ENCODE peak calls at places on chromosomes 2 and 18, in four cellular contexts. One of them, this sample, is unnamed.

GRCh38 chr18:65363911-65364632 is 386.7 kb upstream of the CDH7 start:
- DNase-seq in A549: no peak
- DNase-seq in HepG2: no peak
- DNase-seq in K562: no peak
- DNase-seq in this sample: no peak

GRCh38 chr2:177998996-177999395 is 73.6 kb downstream of the PDE11A start:
- DNase-seq in A549: no peak
- DNase-seq in HepG2: no peak
- DNase-seq in K562: no peak
- DNase-seq in this sample: no peak

GRCh38 chr2:138502253-138503086 is 900 bp downstream of the SPOPL start:
- DNase-seq in A549: no peak
- DNase-seq in HepG2: peak
- DNase-seq in K562: no peak
- DNase-seq in this sample: no peak

GRCh38 chr18:23890589-23890988 is 124.0 kb upstream of the TTC39C start:
- DNase-seq in A549: no peak
- DNase-seq in HepG2: no peak
- DNase-seq in K562: no peak
- DNase-seq in this sample: no peak

GRCh38 chr2:118310878-118311442 is 222.7 kb downstream of the INSIG2 start:
- DNase-seq in A549: no peak
- DNase-seq in HepG2: no peak
- DNase-seq in K562: no peak
- DNase-seq in this sample: peak

GRCh38 chr2:105853354-105854088 is 108.8 kb downstream of the NCK2 start:
- DNase-seq in A549: no peak
- DNase-seq in HepG2: no peak
- DNase-seq in K562: no peak
- DNase-seq in this sample: no peak

GRCh38 chr2:230564805-230565779 is 147.6 kb upstream of the CAB39 start:
- DNase-seq in A549: no peak
- DNase-seq in HepG2: no peak
- DNase-seq in K562: no peak
- DNase-seq in this sample: no peak

GRCh38 chr2:80392446-80392845 is 87.9 kb upstream of the LRRTM1 start:
- DNase-seq in A549: no peak
- DNase-seq in HepG2: no peak
- DNase-seq in K562: no peak
- DNase-seq in this sample: no peak

GRCh38 chr2:120871881-120872620 is 136.4 kb downstream of the GLI2 start:
- DNase-seq in A549: no peak
- DNase-seq in HepG2: no peak
- DNase-seq in K562: no peak
- DNase-seq in this sample: no peak

GRCh38 chr2:196242131-196242620 is 70.8 kb upstream of the STK17B start:
- DNase-seq in A549: no peak
- DNase-seq in HepG2: no peak
- DNase-seq in K562: no peak
- DNase-seq in this sample: no peak

GRCh38 chr2:33213648-33214047 is 262.8 kb upstream of the RASGRP3 start:
- DNase-seq in A549: no peak
- DNase-seq in HepG2: no peak
- DNase-seq in K562: no peak
- DNase-seq in this sample: no peak

GRCh38 chr2:49108851-49109250 is 45.5 kb downstream of the FSHR start:
- DNase-seq in A549: no peak
- DNase-seq in HepG2: no peak
- DNase-seq in K562: no peak
- DNase-seq in this sample: no peak

GRCh38 chr2:16425462-16426336 is 239.9 kb downstream of the CYRIA start:
- DNase-seq in A549: peak
- DNase-seq in HepG2: peak
- DNase-seq in K562: no peak
- DNase-seq in this sample: no peak

GRCh38 chr2:222613715-222614331 is 42.1 kb downstream of the FARSB start:
- DNase-seq in A549: peak
- DNase-seq in HepG2: peak
- DNase-seq in K562: no peak
- DNase-seq in this sample: no peak

GRCh38 chr18:42414756-42415454 is 459.9 kb downstream of the PIK3C3 start:
- DNase-seq in A549: peak
- DNase-seq in HepG2: no peak
- DNase-seq in K562: no peak
- DNase-seq in this sample: no peak

GRCh38 chr2:217792611-217793527 is 209.9 kb downstream of the TNS1 start:
- DNase-seq in A549: no peak
- DNase-seq in HepG2: peak
- DNase-seq in K562: peak
- DNase-seq in this sample: no peak

GRCh38 chr2:112942654-112943002 is 31.7 kb downstream of the IL37 start:
- DNase-seq in A549: no peak
- DNase-seq in HepG2: peak
- DNase-seq in K562: no peak
- DNase-seq in this sample: no peak

GRCh38 chr2:239720411-239721365 is 304.5 kb downstream of the NDUFA10 start:
- DNase-seq in A549: no peak
- DNase-seq in HepG2: no peak
- DNase-seq in K562: no peak
- DNase-seq in this sample: no peak

GRCh38 chr2:212897296-212897695 is 254.1 kb downstream of the IKZF2 start:
- DNase-seq in A549: no peak
- DNase-seq in HepG2: no peak
- DNase-seq in K562: no peak
- DNase-seq in this sample: no peak

GRCh38 chr2:24852026-24852425 is 58.8 kb downstream of the CENPO start:
- DNase-seq in A549: no peak
- DNase-seq in HepG2: no peak
- DNase-seq in K562: no peak
- DNase-seq in this sample: no peak

GRCh38 chr2:237299897-237300296 is 114.1 kb downstream of the COL6A3 start:
- DNase-seq in A549: no peak
- DNase-seq in HepG2: no peak
- DNase-seq in K562: no peak
- DNase-seq in this sample: no peak

GRCh38 chr2:159195719-159196118 is 90.8 kb downstream of the WDSUB1 start:
- DNase-seq in A549: no peak
- DNase-seq in HepG2: no peak
- DNase-seq in K562: no peak
- DNase-seq in this sample: no peak

GRCh38 chr18:71808576-71808975 is 735.6 kb downstream of the CBLN2 start:
- DNase-seq in A549: no peak
- DNase-seq in HepG2: no peak
- DNase-seq in K562: no peak
- DNase-seq in this sample: no peak

GRCh38 chr18:28153485-28154065 is 23.4 kb downstream of the CDH2 start:
- DNase-seq in A549: no peak
- DNase-seq in HepG2: no peak
- DNase-seq in K562: no peak
- DNase-seq in this sample: no peak

DNA sequence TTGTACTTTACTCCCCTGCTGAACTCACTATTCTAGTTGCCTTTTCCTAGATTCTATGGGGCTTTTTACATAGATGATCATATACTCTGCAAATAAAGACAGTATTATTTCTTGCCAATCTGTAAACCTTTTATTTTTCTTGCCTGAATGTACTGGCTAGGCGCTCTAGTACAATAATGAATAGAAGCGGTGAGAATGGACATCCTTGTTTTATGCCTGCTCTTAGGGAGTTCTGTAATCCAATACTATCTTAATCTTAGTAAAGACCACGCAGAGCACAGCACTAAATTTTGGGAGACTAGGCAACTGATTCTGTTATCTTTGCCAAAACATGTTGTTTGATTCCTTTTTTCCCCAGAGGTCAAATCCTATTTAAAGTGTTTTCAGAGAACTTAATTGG is 7.0 kb downstream of the KRCC1 start:
- DNase-seq in A549: no peak
- DNase-seq in HepG2: no peak
- DNase-seq in K562: no peak
- DNase-seq in this sample: no peak
- TF ChIP-seq HMGXB4 in A549: no peak
- TF ChIP-seq HMGXB4 in HepG2: no peak
- TF ChIP-seq HMGXB4 in K562: no peak
- TF ChIP-seq HMGXB4 in this sample: no peak

GRCh38 chr18:64111950-64112349 is 36.9 kb downstream of the LINC00305 start:
- DNase-seq in A549: no peak
- DNase-seq in HepG2: no peak
- DNase-seq in K562: no peak
- DNase-seq in this sample: no peak

GRCh38 chr18:64119916-64120315 is 29.0 kb downstream of the LINC00305 start:
- DNase-seq in A549: peak
- DNase-seq in HepG2: peak
- DNase-seq in K562: no peak
- DNase-seq in this sample: no peak

GRCh38 chr18:64116806-64117205 is 32.1 kb downstream of the LINC00305 start:
- DNase-seq in A549: no peak
- DNase-seq in HepG2: no peak
- DNase-seq in K562: no peak
- DNase-seq in this sample: no peak

GRCh38 chr18:64110692-64111480 is 38.0 kb downstream of the LINC00305 start:
- DNase-seq in A549: no peak
- DNase-seq in HepG2: no peak
- DNase-seq in K562: no peak
- DNase-seq in this sample: no peak

DNA sequence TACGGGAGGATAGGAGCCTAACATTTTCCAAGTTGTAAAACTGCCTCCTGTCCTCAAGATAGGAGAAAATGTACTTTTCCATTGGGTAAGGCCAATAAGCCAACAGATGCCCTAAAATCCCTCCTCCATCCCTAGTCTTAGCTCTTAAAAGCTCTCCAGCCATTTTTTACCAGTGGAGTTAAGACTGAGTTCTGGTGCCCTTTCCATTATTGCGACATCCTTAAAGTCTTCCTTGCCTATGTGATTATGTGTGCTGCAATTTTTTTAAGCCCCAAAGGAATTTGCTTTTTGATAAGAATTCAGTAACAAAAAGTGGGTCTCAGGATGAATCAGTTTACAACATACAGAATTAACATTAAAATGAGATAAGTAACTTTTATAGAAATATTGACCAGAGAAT is 33.0 kb downstream of the LINC00305 start:
- DNase-seq in A549: no peak
- DNase-seq in HepG2: no peak
- DNase-seq in K562: no peak
- DNase-seq in this sample: no peak
- TF ChIP-seq HMGXB4 in A549: no peak
- TF ChIP-seq HMGXB4 in HepG2: no peak
- TF ChIP-seq HMGXB4 in K562: no peak
- TF ChIP-seq HMGXB4 in this sample: no peak

DNA sequence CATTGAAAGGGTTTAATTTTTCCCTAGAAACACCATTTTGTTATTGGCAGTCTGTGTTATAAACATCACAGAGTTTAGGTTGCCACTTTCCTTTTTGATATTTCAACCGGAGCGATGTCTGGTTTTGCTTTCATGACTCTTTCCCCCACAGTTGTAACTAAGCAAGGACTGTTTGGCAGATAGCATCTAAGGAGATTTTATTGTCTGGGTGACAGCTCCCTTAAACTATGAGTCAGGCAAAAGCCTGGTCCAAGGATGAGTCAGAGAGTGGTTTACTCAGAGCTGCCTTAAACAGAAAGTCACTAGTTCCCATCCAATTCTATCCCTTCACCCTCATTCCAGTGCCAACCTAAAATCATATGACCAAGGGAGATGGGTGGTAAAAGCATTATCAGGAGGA is 341.6 kb upstream of the VWC2L start:
- DNase-seq in A549: peak
- DNase-seq in HepG2: peak
- DNase-seq in K562: no peak
- DNase-seq in this sample: no peak
- TF ChIP-seq HMGXB4 in A549: no peak
- TF ChIP-seq HMGXB4 in HepG2: no peak
- TF ChIP-seq HMGXB4 in K562: no peak
- TF ChIP-seq HMGXB4 in this sample: no peak

GRCh38 chr18:39594206-39594605 is 2028.6 kb upstream of the CELF4 start:
- DNase-seq in A549: no peak
- DNase-seq in HepG2: no peak
- DNase-seq in K562: no peak
- DNase-seq in this sample: no peak
- TF ChIP-seq HMGXB4 in A549: no peak
- TF ChIP-seq HMGXB4 in HepG2: no peak
- TF ChIP-seq HMGXB4 in K562: no peak
- TF ChIP-seq HMGXB4 in this sample: no peak